ENCODE peak calls at places on chromosomes 7 and 10, in eight cellular contexts. H is transverse colon; T is ovary; A is breast epithelium; W is stomach; X is HCT116; O is CD8-positive, alpha-beta memory T cell; S is OCI-LY7. U is an unnamed sample.

GRCh38 chr10:71433983-71434744 is 37.4 kb downstream of the CDH23 start:
- DNase-seq in T (no peak), O (no peak), X (no peak), S (no peak), H (no peak), W (peak), A (no peak), U (no peak)

GRCh38 chr7:132789281-132789680 is 213.0 kb upstream of the PLXNA4 start:
- DNase-seq in S (no peak), A (no peak), X (no peak), W (no peak), H (no peak), O (no peak), T (no peak), U (no peak)

GRCh38 chr10:58027431-58027830 is 240.3 kb downstream of the IPMK start:
- DNase-seq in A (no peak), W (no peak), X (no peak), S (no peak), O (no peak), H (no peak), T (no peak), U (no peak)

GRCh38 chr7:30989008-30989823 is 25.5 kb downstream of the GHRHR start:
- DNase-seq in A (no peak), H (no peak), O (no peak), X (no peak), T (no peak), S (no peak), W (no peak), U (no peak)

GRCh38 chr7:1022356-1022755 is 22.0 kb upstream of the GPR146 start:
- DNase-seq in W (no peak), T (no peak), H (no peak), O (no peak), S (no peak), A (no peak), X (no peak), U (no peak)

GRCh38 chr7:98168181-98168903 is 42.9 kb upstream of the BHLHA15 start:
- DNase-seq in S (peak), W (peak), X (peak), H (peak), A (peak), T (no peak), O (peak), U (peak)

GRCh38 chr10:26221571-26221970 is 5.0 kb downstream of the GAD2 start:
- DNase-seq in W (no peak), O (no peak), T (no peak), S (no peak), A (no peak), H (no peak), X (no peak), U (no peak)

GRCh38 chr10:28983799-28984198 is 305.1 kb upstream of the LYZL1 start:
- DNase-seq in X (no peak), H (no peak), A (no peak), W (no peak), S (no peak), O (no peak), T (no peak), U (no peak)

GRCh38 chr10:16886032-16886431 is 68.8 kb upstream of the RSU1 start:
- DNase-seq in A (no peak), O (no peak), X (no peak), T (no peak), S (no peak), H (no peak), W (no peak), U (no peak)

GRCh38 chr7:156602283-156602682 is 38.3 kb upstream of the RNF32 start:
- DNase-seq in X (no peak), T (no peak), O (no peak), W (no peak), S (no peak), H (no peak), A (no peak), U (no peak)

GRCh38 chr7:2312272-2312929 is 1.8 kb downstream of the SNX8 start:
- DNase-seq in T (no peak), A (no peak), O (no peak), S (peak), H (no peak), X (no peak), W (no peak), U (no peak)

GRCh38 chr7:4416436-4417092 is 265.5 kb upstream of the FOXK1 start:
- DNase-seq in X (no peak), S (no peak), A (no peak), W (peak), H (peak), T (no peak), O (no peak), U (no peak)

GRCh38 chr7:158009886-158010285 is 577.7 kb downstream of the PTPRN2 start:
- DNase-seq in T (no peak), S (no peak), O (no peak), A (no peak), W (no peak), H (no peak), X (no peak), U (no peak)

GRCh38 chr10:29694121-29694520 is 59.4 kb upstream of the SVIL start:
- DNase-seq in W (no peak), H (no peak), A (no peak), O (no peak), X (no peak), T (no peak), S (no peak), U (no peak)

GRCh38 chr7:140214075-140214684 is 37.4 kb upstream of the KDM7A start:
- DNase-seq in S (no peak), H (peak), W (peak), T (no peak), A (no peak), X (no peak), O (no peak), U (peak)

GRCh38 chr10:18606051-18606730 is 45.2 kb downstream of the NSUN6 start:
- DNase-seq in H (no peak), S (no peak), A (no peak), X (no peak), T (no peak), W (no peak), O (no peak), U (no peak)

DNA sequence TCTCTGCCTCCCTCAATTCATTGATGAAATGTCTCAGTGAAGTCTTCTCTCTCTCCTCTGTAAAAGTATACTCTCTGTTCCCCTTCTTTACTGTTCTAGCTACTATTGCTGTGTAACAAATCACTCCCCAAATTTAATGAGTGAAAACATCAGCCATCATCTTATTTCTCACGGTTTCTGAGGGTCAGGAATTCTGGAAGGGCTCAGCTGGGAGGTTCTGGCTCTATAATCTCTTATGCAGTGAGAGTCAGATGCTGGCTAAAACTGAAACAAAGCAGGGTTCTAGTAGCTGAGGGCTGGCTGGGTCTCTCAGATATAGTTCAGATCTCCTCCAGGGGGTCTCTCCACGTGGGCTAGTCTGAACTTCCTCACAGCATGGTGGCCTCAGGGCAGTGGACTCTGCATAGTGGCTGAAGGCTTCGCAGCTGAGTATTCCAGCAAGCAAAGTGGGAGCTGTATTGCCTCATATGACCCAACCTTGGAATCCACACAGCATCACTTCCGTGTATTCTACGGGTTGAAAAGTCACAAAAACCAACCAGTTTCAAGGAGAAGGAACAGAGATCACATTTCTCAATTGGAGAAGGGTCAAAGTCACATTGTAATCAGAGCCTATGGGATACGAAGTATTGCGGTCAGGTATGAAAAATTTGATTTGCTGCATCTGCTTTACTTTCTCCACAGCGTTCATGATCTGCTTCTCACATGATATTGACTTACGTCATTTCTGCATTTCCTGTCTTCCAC is 74.8 kb upstream of the ATRNL1 start:
- DNase-seq in O (no peak), H (no peak), S (no peak), A (no peak), W (no peak), T (no peak), X (no peak), U (no peak)
- H3K27ac ChIP-seq in O (no peak), H (no peak), S (no peak), A (no peak), W (no peak), T (no peak), X (no peak), U (no peak)

GRCh38 chr10:128150045-128150493 is 23.8 kb upstream of the MKI67 start:
- DNase-seq in H (peak), O (peak), T (peak), S (peak), W (peak), A (no peak), X (peak), U (no peak)
- H3K27ac ChIP-seq in H (no peak), O (no peak), T (no peak), S (no peak), W (no peak), A (no peak), X (no peak), U (no peak)

GRCh38 chr7:32077806-32078205 is 7.6 kb upstream of the PDE1C start:
- DNase-seq in W (no peak), X (no peak), S (no peak), A (no peak), H (no peak), O (no peak), T (no peak), U (no peak)

GRCh38 chr7:32074787-32075570 is 4.8 kb upstream of the PDE1C start:
- DNase-seq in H (no peak), W (no peak), T (no peak), A (no peak), X (no peak), S (no peak), O (no peak), U (no peak)

GRCh38 chr7:32073533-32073932 is 3.3 kb upstream of the PDE1C start:
- DNase-seq in O (no peak), X (no peak), S (no peak), T (no peak), W (no peak), H (no peak), A (no peak), U (no peak)

GRCh38 chr7:32078824-32079223 is 8.6 kb upstream of the PDE1C start:
- DNase-seq in X (no peak), W (no peak), T (no peak), O (no peak), S (no peak), A (no peak), H (no peak), U (no peak)

DNA sequence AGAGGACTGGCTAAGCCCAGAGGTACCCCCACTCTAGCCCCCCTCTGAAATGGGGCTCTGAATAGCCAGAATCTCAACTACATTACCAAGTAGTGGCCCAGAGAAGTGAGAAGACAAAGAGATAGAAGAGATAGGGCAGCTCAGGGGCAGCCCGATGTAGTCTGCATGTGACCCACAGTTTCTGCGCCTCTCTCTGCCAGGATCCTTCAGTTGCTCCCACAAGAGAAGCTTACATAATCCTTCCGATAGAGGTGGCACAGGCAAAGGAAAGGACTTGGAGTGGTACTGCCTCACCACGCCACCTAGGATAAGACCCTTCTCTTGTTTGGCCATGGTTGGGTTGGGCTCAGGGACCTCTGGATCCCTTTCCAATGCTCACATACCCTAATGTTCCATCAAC is 5.4 kb upstream of the PDE1C start:
- DNase-seq in T (no peak), O (no peak), A (no peak), X (no peak), S (no peak), H (no peak), W (no peak), U (no peak)
- H3K27ac ChIP-seq in T (no peak), O (no peak), A (no peak), X (no peak), S (no peak), H (no peak), W (no peak), U (no peak)

GRCh38 chr7:35760082-35760770 is 40.6 kb upstream of the SEPTIN7 start:
- DNase-seq in X (no peak), W (no peak), T (no peak), H (no peak), S (no peak), A (no peak), O (no peak), U (no peak)
- H3K27ac ChIP-seq in X (no peak), W (no peak), T (no peak), H (no peak), S (no peak), A (no peak), O (no peak), U (no peak)

GRCh38 chr7:22814261-22815208 is 8.1 kb downstream of the TOMM7 start:
- DNase-seq in T (no peak), A (no peak), O (no peak), S (no peak), X (no peak), H (no peak), W (no peak), U (no peak)

GRCh38 chr7:22809902-22810642 is 12.6 kb downstream of the TOMM7 start:
- DNase-seq in X (no peak), T (no peak), S (no peak), W (no peak), A (no peak), O (no peak), H (no peak), U (no peak)

GRCh38 chr7:22810843-22811242 is 11.8 kb downstream of the TOMM7 start:
- DNase-seq in H (no peak), A (no peak), X (no peak), T (no peak), W (no peak), O (no peak), S (no peak), U (no peak)

GRCh38 chr7:22811746-22812280 is 10.8 kb downstream of the TOMM7 start:
- DNase-seq in T (no peak), O (no peak), A (no peak), S (no peak), X (no peak), H (no peak), W (no peak), U (no peak)

DNA sequence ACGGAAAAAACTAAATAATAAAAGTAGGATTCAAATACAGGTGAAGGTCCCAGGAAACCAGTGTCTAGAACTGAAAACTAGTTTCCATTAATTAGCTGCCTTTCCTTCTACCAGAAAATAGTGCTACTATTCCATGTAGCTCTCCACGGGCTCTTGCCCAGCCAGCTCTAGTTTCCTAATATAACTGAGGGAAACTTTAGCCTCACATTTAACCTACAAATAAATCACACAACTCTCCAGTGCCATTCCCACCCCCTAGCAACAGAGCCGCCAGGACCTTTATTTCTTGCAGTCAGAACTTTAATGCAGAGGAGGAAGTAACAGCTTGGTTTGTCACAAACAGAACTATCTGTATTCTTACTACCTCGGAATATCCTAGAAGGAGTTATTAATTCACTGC is 10.3 kb downstream of the TOMM7 start:
- DNase-seq in S (no peak), T (no peak), W (no peak), O (no peak), X (no peak), H (no peak), A (no peak), U (no peak)
- H3K27ac ChIP-seq in S (no peak), T (no peak), W (no peak), O (no peak), X (no peak), H (no peak), A (no peak), U (no peak)

GRCh38 chr7:150476819-150477631 is 26.6 kb downstream of the GIMAP8 start:
- DNase-seq in W (no peak), H (no peak), O (no peak), A (no peak), X (no peak), T (no peak), S (no peak), U (no peak)
- H3K27ac ChIP-seq in W (no peak), H (no peak), O (no peak), A (peak), X (no peak), T (no peak), S (no peak), U (no peak)

DNA sequence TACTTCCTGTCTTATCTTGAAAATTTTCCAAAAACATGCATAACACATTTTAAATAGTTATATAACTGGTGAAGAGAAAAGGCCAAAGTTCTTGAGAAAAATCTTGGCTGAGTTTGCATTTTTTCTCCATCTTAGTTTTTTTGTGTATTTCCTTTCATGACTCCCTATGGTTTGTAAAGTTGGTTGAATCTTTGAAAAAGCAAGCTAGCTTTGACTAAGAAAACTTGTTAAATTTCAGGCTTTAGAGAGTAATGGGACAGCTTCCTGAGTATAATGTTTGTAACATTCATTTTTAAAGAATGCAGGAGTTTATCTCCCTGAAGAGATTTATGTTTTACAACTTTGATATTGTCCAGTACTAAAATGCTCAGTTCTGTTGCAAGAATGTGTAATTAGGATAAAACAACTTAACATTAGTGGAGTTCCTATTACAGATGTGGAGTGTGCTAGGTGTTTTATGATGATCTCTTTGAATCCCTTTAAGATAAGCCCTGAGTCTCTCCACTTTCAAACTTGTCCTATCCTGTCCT is 11.1 kb upstream of the HERPUD2 start:
- DNase-seq in S (no peak), H (no peak), T (no peak), X (no peak), W (no peak), A (no peak), O (no peak), U (no peak)
- H3K27ac ChIP-seq in S (no peak), H (no peak), T (peak), X (no peak), W (no peak), A (no peak), O (no peak), U (no peak)

DNA sequence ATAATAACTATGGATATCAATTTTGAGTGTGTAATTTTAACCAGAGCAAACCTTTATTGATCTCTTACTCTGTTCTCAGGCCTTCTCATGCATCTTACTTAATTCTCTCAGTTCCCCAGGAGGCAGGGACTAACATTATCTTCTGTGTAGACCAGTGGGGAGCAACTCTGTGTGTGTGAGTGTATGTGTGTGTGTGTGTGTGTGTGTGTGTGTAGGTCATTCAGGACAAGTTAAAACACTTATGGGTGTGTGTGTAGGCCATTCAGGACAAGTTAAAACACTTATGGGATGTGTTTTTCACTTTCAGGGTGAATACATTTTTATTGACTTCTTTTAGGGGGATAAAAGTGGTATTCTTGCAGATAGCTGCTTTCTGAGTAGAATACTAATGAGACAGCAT is 145.0 kb downstream of the ADAM12 start:
- DNase-seq in O (no peak), A (no peak), T (no peak), H (no peak), W (no peak), S (no peak), X (no peak), U (no peak)
- H3K27ac ChIP-seq in O (no peak), A (peak), T (peak), H (no peak), W (no peak), S (no peak), X (no peak), U (no peak)

GRCh38 chr10:122044713-122045112 is 55.8 kb downstream of the TACC2 start:
- DNase-seq in H (peak), S (no peak), X (no peak), A (no peak), O (no peak), T (no peak), W (no peak), U (no peak)

GRCh38 chr10:122045212-122045611 is 56.2 kb downstream of the TACC2 start:
- DNase-seq in X (no peak), T (no peak), O (no peak), W (no peak), S (no peak), A (no peak), H (no peak), U (no peak)

GRCh38 chr10:122044045-122044661 is 55.2 kb downstream of the TACC2 start:
- DNase-seq in O (no peak), H (peak), A (no peak), W (no peak), T (no peak), S (no peak), X (no peak), U (no peak)

GRCh38 chr10:122040786-122041185 is 51.8 kb downstream of the TACC2 start:
- DNase-seq in X (no peak), T (no peak), S (no peak), A (no peak), H (no peak), W (no peak), O (no peak), U (no peak)

DNA sequence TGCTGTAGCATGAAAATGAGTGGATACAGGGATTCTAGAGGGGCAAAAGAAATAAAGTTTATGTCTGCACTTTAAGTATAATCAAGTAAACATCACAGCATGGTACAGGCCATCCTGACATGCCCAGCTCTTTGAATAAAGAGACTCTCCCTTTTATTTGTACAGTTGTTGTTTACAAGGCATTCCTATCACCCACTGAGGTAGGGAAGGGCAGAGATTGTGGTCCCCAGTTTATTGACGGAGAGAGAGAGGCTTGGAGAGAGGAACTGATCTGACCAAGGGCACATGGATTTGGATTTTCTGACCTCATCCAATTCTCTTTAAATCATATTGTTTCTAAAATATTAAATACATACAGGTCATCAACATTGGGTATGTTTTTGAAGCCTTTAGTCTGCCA is 53.9 kb downstream of the TACC2 start:
- DNase-seq in H (no peak), W (no peak), X (no peak), O (no peak), A (no peak), S (no peak), T (no peak), U (no peak)
- H3K27ac ChIP-seq in H (peak), W (peak), X (no peak), O (no peak), A (no peak), S (no peak), T (no peak), U (no peak)

U was measured in epithelial cell of prostate.